ENCODE peak calls at places on chromosomes 4 and X, in five cellular contexts. E, I, A, X and Q are unnamed samples. For H3K4me1, the result is how much of the 10 kb centered on the place peaks cover.

GRCh38 chrX:111823068-111823467 is 52.9 kb upstream of the TRPC5OS start:
- DNase-seq in E (no peak), I (peak), A (peak), X (no peak), Q (peak)

GRCh38 chr4:178271386-178271785 is 829.1 kb upstream of the AGA start:
- DNase-seq in E (no peak), I (no peak), A (no peak), X (no peak), Q (no peak)

GRCh38 chr4:41747230-41748055 is 1.1 kb downstream of the PHOX2B start:
- DNase-seq in E (no peak), I (no peak), A (no peak), X (no peak), Q (peak)

GRCh38 chrX:13688772-13689518 is at the start of gene RAB9A:
- DNase-seq in E (peak), I (peak), A (peak), X (no peak), Q (peak)

GRCh38 chr4:15955670-15956069 is 7.3 kb downstream of the FGFBP2 start:
- DNase-seq in E (no peak), I (peak), A (no peak), X (no peak), Q (no peak)

GRCh38 chrX:118271770-118272169 is 74.1 kb upstream of the WDR44 start:
- DNase-seq in E (no peak), I (peak), A (no peak), X (no peak), Q (no peak)

GRCh38 chr4:172654482-172654881 is 514.1 kb upstream of the GALNT7 start:
- DNase-seq in E (no peak), I (no peak), A (no peak), X (no peak), Q (no peak)

GRCh38 chr4:182286035-182286434 is 42.8 kb downstream of the TENM3 start:
- DNase-seq in E (no peak), I (no peak), A (no peak), X (no peak), Q (no peak)

GRCh38 chr4:144645621-144646522 is at the start of gene HHIP:
- DNase-seq in E (peak), I (peak), A (peak), X (no peak), Q (peak)

GRCh38 chr4:5980436-5981155 is 37.6 kb downstream of the C4orf50 start:
- DNase-seq in E (no peak), I (peak), A (no peak), X (no peak), Q (no peak)

GRCh38 chrX:136268051-136269048 is 17.1 kb upstream of the MAP7D3 start:
- DNase-seq in E (peak), I (peak), A (peak), X (no peak), Q (peak)

GRCh38 chr4:89549907-89550306 is 242.3 kb upstream of the GPRIN3 start:
- DNase-seq in E (no peak), I (no peak), A (no peak), X (no peak), Q (no peak)

GRCh38 chrX:41457618-41458192 is 10.6 kb downstream of the NYX start:
- DNase-seq in E (no peak), I (no peak), A (no peak), X (no peak), Q (peak)

GRCh38 chr4:1777822-1778641 is 15.1 kb upstream of the FGFR3 start:
- DNase-seq in E (peak), I (peak), A (peak), X (no peak), Q (peak)

GRCh38 chrX:153927936-153928760 is 2.1 kb upstream of the ARHGAP4 start:
- DNase-seq in E (peak), I (peak), A (peak), X (peak), Q (peak)

GRCh38 chr4:185457136-185457535 is 14.4 kb downstream of the CCDC110 start:
- DNase-seq in E (no peak), I (no peak), A (no peak), X (no peak), Q (peak)

GRCh38 chr4:37648084-37648817 is 37.9 kb downstream of the RELL1 start:
- DNase-seq in E (peak), I (peak), A (peak), X (no peak), Q (no peak)

GRCh38 chr4:177118596-177118995 is 191.1 kb upstream of the NEIL3 start:
- DNase-seq in E (no peak), I (no peak), A (no peak), X (no peak), Q (no peak)

GRCh38 chrX:3037218-3037617 is 4.1 kb upstream of the ARSF start:
- DNase-seq in E (no peak), I (no peak), A (no peak), X (no peak), Q (no peak)

GRCh38 chr4:19832388-19832787 is 419.3 kb upstream of the SLIT2 start:
- DNase-seq in E (no peak), I (no peak), A (no peak), X (no peak), Q (no peak)

GRCh38 chr4:7764466-7764865 is 175.2 kb downstream of the AFAP1 start:
- DNase-seq in E (no peak), I (no peak), A (no peak), X (no peak), Q (no peak)
- TF ChIP-seq REST in E (no peak), I (no peak), A (no peak), X (no peak), Q (no peak)

GRCh38 chr4:38800366-38800765 is 4.2 kb downstream of the TLR1 start:
- DNase-seq in E (no peak), I (no peak), A (no peak), X (no peak), Q (no peak)
- H3K4me1 ChIP-seq in E (under half), I (under half), A (under half), X (under half), Q (under half)

GRCh38 chr4:183969596-183969995 is 64.5 kb downstream of the STOX2 start:
- DNase-seq in E (no peak), I (no peak), A (no peak), X (no peak), Q (no peak)
- TF ChIP-seq JUNB in E (no peak), I (no peak), A (no peak), X (no peak), Q (no peak)

DNA sequence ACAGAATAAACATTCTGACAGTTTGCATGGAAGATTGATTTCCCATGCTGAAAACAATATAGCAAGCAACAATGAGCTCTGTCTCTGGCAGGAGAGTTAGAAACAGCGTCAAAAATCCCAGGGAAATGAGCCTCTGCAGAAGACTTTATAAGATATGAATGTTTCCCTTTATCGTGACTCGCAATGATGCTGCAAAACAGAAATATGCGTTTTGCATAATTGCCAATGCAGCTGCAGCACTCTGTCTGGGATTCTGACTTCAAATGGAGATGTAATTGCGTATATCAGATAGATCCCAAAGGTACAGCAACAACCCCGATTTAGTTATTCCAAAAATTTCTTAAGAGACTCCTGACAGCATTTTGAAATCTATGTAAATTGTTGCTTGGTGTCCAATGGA is 702.4 kb upstream of the EPHA5 start:
- DNase-seq in E (no peak), I (no peak), A (no peak), X (no peak), Q (no peak)
- TF ChIP-seq REST in E (no peak), I (no peak), A (no peak), X (no peak), Q (no peak)

GRCh38 chrX:116238093-116238492 is 67.5 kb downstream of the AGTR2 start:
- DNase-seq in E (no peak), I (no peak), A (no peak), X (no peak), Q (no peak)
- H3K4me1 ChIP-seq in E (under half), I (under half), A (under half), X (under half), Q (under half)

GRCh38 chrX:68574240-68574639 is 73.2 kb upstream of the STARD8 start:
- DNase-seq in E (no peak), I (no peak), A (no peak), X (no peak), Q (no peak)

GRCh38 chrX:68568136-68568535 is 69.3 kb downstream of the YIPF6 start:
- DNase-seq in E (no peak), I (no peak), A (no peak), X (peak), Q (no peak)

GRCh38 chrX:68570598-68570997 is 71.7 kb downstream of the YIPF6 start:
- DNase-seq in E (no peak), I (no peak), A (no peak), X (no peak), Q (no peak)

DNA sequence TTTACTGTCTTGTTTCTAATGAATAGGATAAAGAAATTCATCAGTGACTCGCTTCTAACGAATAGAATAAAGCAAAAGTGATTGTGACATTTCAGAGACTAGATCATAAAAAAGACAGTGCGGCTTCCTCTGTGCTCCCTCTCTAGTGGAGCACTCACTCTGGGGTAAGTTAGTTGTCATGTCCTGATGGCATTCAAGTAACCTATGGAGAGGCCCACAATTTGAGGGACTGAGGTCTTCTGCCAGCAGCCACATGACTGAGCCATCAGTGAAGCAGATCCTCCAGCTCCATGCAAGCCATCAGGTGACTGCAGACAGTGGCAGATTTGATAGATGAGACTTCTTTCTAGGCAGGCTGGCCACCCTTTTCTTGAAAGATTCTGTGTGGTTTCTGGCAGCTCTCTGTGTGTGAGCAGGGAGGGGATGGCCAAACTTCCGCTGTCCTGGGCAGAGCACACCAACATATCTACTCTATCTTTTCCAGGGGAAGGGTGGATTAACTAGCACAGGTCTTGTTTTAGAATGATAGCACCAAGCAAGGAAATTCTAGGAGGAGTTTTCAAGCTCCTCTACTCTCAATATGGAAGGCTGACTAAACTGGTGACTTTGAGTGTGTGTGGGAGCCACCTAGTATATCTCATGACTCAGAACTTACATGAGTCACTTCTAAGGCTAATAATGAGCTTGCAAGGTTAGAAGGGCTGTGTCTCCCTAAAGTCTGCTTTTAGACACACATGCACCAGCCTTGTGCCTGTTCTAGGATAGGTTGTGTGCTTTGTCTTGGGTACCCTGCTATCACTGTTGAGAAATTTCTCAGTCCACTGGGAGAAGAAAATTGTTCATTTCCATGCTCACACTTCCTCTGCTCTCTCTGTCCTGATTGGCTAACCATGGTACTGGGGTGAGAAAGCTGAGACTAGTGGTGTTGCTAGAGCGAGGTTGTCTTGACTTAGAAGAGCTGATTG is 72.7 kb downstream of the YIPF6 start:
- DNase-seq in E (no peak), I (peak), A (peak), X (peak), Q (no peak)
- TF ChIP-seq JUNB in E (no peak), I (peak), A (no peak), X (peak), Q (no peak)